ENCODE peak calls at places on chromosomes 11 and 22, in six cellular contexts. N is endothelial cell of umbilical vein, R is WTC11, B is A549, I is H1, Y is HepG2. S is an unnamed sample.
A peak's percentile ranks its signal among the peaks of the same experiment; 100 is the strongest.

GRCh38 chr11:104967493-104968364 is 645 bp downstream of the CASP4 start:
- DNase-seq in I (no peak), N (peak; percentile 75), B (no peak), Y (no peak), R (no peak), S (no peak)

GRCh38 chr22:38078046-38078840 is 5.7 kb downstream of the SLC16A8 start:
- DNase-seq in N (no peak), R (no peak), Y (no peak), I (no peak), B (no peak), S (no peak)

GRCh38 chr22:36860821-36861659 is at the start of gene NCF4:
- DNase-seq in B (no peak), R (no peak), Y (no peak), N (no peak), I (no peak), S (no peak)

GRCh38 chr11:71252434-71252781 is at the start of gene SHANK2:
- DNase-seq in N (no peak), I (no peak), R (peak; percentile 67), B (no peak), Y (no peak), S (no peak)

GRCh38 chr11:113632981-113633380 is 73.1 kb downstream of the TMPRSS5 start:
- DNase-seq in Y (no peak), N (no peak), I (no peak), R (no peak), B (no peak), S (no peak)

GRCh38 chr11:77125191-77125590 is 2.9 kb upstream of the MYO7A start:
- DNase-seq in N (no peak), B (no peak), Y (no peak), I (no peak), R (no peak), S (no peak)

GRCh38 chr11:94031625-94032024 is 10.5 kb downstream of the HEPHL1 start:
- DNase-seq in R (no peak), I (no peak), N (no peak), Y (no peak), B (no peak), S (no peak)

GRCh38 chr11:82176365-82176764 is 557.3 kb downstream of the FAM181B start:
- DNase-seq in I (no peak), Y (no peak), R (no peak), N (no peak), B (no peak), S (no peak)

GRCh38 chr11:27907534-27907933 is 200.4 kb downstream of the KIF18A start:
- DNase-seq in I (no peak), Y (no peak), B (no peak), R (no peak), N (no peak), S (no peak)

GRCh38 chr11:75673977-75674582 is 5.2 kb upstream of the MAP6 start:
- DNase-seq in I (no peak), R (no peak), B (peak; percentile 79), Y (peak; percentile 15), N (peak; percentile 42), S (peak; percentile 73)

GRCh38 chr11:63710476-63711217 is 29.3 kb downstream of the RTN3 start:
- DNase-seq in B (peak; percentile 18), Y (no peak), R (no peak), N (peak; percentile 68), I (no peak), S (no peak)

GRCh38 chr11:102120437-102120935 is 10.2 kb downstream of the YAP1 start:
- DNase-seq in N (no peak), I (no peak), Y (no peak), B (peak; percentile 81), R (no peak), S (no peak)

GRCh38 chr22:42972592-42973535 is 42.1 kb downstream of the PACSIN2 start:
- DNase-seq in N (no peak), Y (no peak), R (no peak), I (no peak), B (no peak), S (no peak)

GRCh38 chr11:86355256-86355655 is 19.4 kb upstream of the CCDC81 start:
- DNase-seq in I (no peak), Y (no peak), B (no peak), R (no peak), N (no peak), S (no peak)

GRCh38 chr11:2267306-2267861 is 3.0 kb downstream of the ASCL2 start:
- DNase-seq in Y (no peak), B (no peak), N (no peak), R (no peak), I (no peak), S (peak; percentile 38)

GRCh38 chr11:68038226-68038717 is 553 bp upstream of the TCIRG1 start:
- DNase-seq in N (peak; percentile 10), I (no peak), B (no peak), R (no peak), Y (peak; percentile 93), S (peak; percentile 72)

GRCh38 chr11:72721689-72722049 is 30.5 kb downstream of the ARAP1 start:
- DNase-seq in Y (no peak), R (no peak), N (no peak), B (no peak), I (no peak), S (no peak)

GRCh38 chr11:11608783-11609232 is 13.0 kb downstream of the GALNT18 start:
- DNase-seq in B (peak; percentile 29), N (no peak), R (no peak), I (no peak), Y (no peak), S (no peak)

GRCh38 chr11:78351979-78352731 is 65.5 kb downstream of the GAB2 start:
- DNase-seq in N (no peak), Y (no peak), B (no peak), I (no peak), R (no peak), S (peak; percentile 31)

GRCh38 chr22:20903093-20903492 is 14.1 kb upstream of the CRKL start:
- DNase-seq in I (no peak), B (no peak), Y (no peak), R (no peak), N (no peak), S (no peak)

GRCh38 chr22:20904008-20904979 is 12.9 kb upstream of the CRKL start:
- DNase-seq in Y (peak; percentile 67), R (no peak), B (peak; percentile 82), I (no peak), N (no peak), S (peak; percentile 63)

GRCh38 chr22:20904980-20905355 is 12.2 kb upstream of the CRKL start:
- DNase-seq in R (no peak), N (no peak), B (no peak), I (no peak), Y (no peak), S (no peak)

GRCh38 chr22:20906387-20906767 is 10.8 kb upstream of the CRKL start:
- DNase-seq in I (no peak), N (no peak), B (no peak), R (no peak), Y (no peak), S (no peak)

DNA sequence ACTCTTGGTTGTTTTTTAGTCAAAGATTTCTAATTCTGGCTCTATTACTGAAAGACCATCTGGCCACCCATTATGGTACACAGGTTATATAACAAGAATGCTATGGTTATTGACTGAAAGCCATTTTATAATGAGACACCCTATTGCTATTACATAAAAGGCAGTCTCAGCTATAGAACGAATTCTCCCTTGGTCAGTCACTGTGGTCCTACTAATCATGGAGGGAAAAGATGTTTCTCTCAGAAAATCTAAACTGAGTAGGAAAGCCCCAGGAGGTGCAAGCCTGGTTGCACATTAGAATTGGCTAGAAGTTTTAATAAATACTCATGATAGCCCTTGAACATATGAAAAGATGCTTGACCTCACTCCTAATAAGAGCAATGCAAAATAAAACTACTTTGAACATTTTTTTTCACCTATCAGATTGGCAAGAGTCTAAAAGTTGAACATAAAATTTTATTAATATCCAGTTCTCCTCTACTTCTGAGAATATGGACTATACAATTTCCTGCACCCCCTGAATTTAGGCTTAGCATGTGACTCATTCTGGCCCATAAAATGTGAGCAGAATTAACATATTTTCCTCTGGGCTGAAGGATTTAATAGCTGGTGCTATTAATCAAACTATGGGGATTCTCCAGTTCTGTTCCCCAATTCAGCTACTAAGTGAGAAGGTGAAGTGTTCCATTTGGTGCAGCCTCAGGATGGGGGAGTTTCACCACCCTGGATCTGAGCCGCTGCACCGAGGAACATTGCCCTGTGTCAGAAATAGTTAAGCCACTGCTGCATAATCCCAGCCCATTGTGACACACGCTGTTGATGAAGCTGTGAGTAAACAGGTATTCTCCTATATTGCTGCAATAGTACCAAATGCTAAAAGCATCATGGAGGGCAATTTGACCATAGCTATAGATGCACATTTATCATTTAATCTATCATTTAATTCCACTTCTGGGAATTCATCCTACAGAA is 11.5 kb upstream of the CRKL start:
- DNase-seq in Y (no peak), I (no peak), R (no peak), N (no peak), B (no peak), S (peak; percentile 43)
- TF ChIP-seq JUN in Y (no peak), I (no peak), R (no peak), N (no peak), B (no peak), S (no peak)

DNA sequence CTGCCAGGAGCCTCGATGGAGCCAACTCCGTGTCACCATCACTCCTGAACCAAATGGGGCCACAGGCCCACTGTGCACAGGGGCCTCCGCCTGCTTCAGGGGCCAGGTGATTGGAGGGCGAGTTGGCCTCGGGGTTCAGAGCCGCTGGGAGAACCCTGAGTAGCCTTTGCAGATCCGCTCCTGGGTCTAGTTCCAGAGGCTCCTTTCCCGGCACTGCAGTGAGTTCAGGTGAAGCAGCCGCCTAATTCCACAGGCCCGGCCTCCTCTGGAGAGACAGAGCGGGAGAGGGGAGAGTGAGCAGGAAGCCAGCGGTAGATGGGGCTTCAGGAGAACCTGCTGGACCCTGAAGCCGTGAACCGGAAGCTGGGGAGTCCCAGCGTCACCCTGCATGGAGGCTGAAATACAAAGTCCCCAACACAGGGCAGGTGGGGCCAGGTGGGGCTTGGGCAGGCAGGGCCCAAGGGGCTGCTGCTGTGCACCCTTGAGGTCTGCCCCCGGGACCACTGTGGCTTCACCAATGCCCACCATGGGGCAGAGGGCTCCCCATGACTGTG is 22.5 kb downstream of the DRD4 start:
- DNase-seq in B (no peak), Y (no peak), N (no peak), R (no peak), I (no peak), S (no peak)
- TF ChIP-seq JUN in B (no peak), Y (no peak), N (no peak), R (no peak), I (no peak), S (no peak)

DNA sequence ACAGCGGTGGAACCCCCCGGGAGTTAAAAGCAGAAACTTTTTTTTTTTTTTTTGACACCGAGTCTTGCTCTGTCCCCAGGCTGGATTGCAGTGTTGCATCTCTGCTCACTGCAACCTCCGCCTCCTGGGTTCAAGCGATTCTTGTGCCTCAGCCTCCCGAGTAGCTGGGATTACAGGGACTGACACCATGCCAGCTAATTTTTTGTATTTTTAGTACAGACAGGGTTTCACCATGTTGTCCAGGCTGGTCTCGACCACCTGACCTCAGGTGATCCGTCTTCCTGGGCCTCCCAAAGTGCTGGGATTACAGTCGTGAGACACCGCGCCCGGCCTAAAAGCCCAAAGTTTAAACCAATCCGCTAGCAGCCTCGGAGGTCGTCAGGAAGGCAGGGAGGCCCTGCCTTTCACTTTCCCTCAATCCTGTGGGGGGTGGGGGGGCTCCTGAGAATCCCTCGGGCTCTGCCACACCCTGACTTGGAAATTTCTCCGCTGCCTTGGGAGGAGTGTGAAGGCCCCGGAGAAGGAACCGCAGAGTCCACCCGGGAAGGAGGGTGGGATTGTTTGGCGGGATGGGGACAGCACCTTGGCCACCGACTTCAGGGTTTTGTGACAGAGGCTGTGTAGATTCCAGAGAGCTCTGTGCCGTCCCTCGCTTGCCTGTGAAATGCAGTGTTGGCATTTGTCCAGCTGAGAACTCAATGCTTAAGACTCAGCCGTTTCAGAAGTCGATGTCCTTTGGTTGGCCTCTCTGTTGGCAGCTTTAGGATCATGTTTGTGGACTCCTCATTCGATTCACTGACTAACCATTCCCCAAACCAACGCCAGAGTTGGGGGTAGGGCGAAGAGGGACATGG is 1.0 kb downstream of the ARHGAP8 start:
- DNase-seq in B (no peak), R (no peak), Y (no peak), I (no peak), N (no peak), S (no peak)
- TF ChIP-seq JUN in B (no peak), R (no peak), Y (no peak), I (no peak), N (no peak), S (no peak)

GRCh38 chr22:41524283-41524682 is 20.0 kb downstream of the POLR3H start:
- DNase-seq in Y (no peak), I (no peak), R (no peak), N (peak; percentile 29), B (no peak), S (no peak)
- TF ChIP-seq JUN in Y (no peak), I (no peak), R (no peak), N (no peak), B (no peak), S (no peak)

S was measured in K562.